ENCODE peak calls at places on chromosomes 12 and 14, in eight cellular contexts. T is nephron progenitor cell; A is KBM-7; Y is uterus; H is stimulated activated naive B cell treated with anti-CD40 and anti-IgM and Interleukin-4, amounts not matched to agents 10 μg/mL and 1 μg/mL and 100 μg/mL, for 72 hours; P is NB4; C is esophagus squamous epithelium; J is upper lobe of right lung. D is an unnamed sample.

GRCh38 chr14:89349196-89350008 is 67.6 kb downstream of the FOXN3 start:
- DNase-seq in C (no peak), A (peak), J (no peak), T (peak), P (no peak), H (no peak), Y (peak), D (no peak)

GRCh38 chr12:73418541-73418940 is 1119.1 kb upstream of the ATXN7L3B start:
- DNase-seq in P (no peak), A (no peak), J (no peak), T (no peak), H (no peak), Y (no peak), C (no peak), D (no peak)

GRCh38 chr14:33573296-33573695 is 377.6 kb downstream of the EGLN3 start:
- DNase-seq in H (no peak), C (no peak), T (no peak), J (no peak), P (no peak), Y (no peak), A (no peak), D (no peak)

GRCh38 chr12:71876400-71876799 is 36.8 kb downstream of the TBC1D15 start:
- DNase-seq in C (no peak), T (no peak), P (no peak), Y (no peak), J (no peak), A (no peak), H (no peak), D (no peak)

GRCh38 chr12:1794440-1795090 is 25.8 kb upstream of the LRTM2 start:
- DNase-seq in Y (no peak), H (no peak), C (no peak), P (no peak), T (no peak), A (no peak), J (no peak), D (no peak)

GRCh38 chr14:53306926-53307325 is 153.8 kb upstream of the DDHD1 start:
- DNase-seq in J (no peak), A (peak), Y (peak), P (peak), C (no peak), H (no peak), T (no peak), D (no peak)

GRCh38 chr14:77208266-77208978 is 26.8 kb downstream of the TMEM63C start:
- DNase-seq in P (peak), T (peak), Y (peak), A (peak), C (no peak), J (peak), H (no peak), D (no peak)

GRCh38 chr12:48783432-48783831 is 5.5 kb downstream of the ADCY6 start:
- DNase-seq in P (no peak), T (no peak), C (no peak), A (no peak), H (no peak), J (no peak), Y (no peak), D (no peak)

GRCh38 chr12:108700833-108701450 is 30.4 kb downstream of the CORO1C start:
- DNase-seq in P (no peak), H (no peak), T (no peak), Y (no peak), J (no peak), A (no peak), C (no peak), D (no peak)

GRCh38 chr12:122661938-122662337 is 41.2 kb downstream of the HCAR2 start:
- DNase-seq in A (no peak), H (no peak), P (no peak), Y (no peak), T (no peak), C (no peak), J (no peak), D (no peak)

GRCh38 chr12:57160021-57160420 is 12.6 kb upstream of the LRP1-AS start:
- DNase-seq in A (no peak), J (no peak), H (no peak), Y (no peak), P (no peak), T (no peak), C (no peak), D (no peak)

GRCh38 chr12:108305520-108305919 is 33.6 kb downstream of the CMKLR1 start:
- DNase-seq in C (no peak), Y (peak), A (peak), T (no peak), J (peak), H (no peak), P (peak), D (no peak)

GRCh38 chr14:70127186-70127585 is 61.6 kb downstream of the SLC8A3 start:
- DNase-seq in J (no peak), Y (no peak), P (no peak), H (no peak), C (no peak), A (no peak), T (no peak), D (no peak)

GRCh38 chr12:54657048-54657696 is 9.0 kb upstream of the DCD start:
- DNase-seq in T (no peak), C (no peak), A (no peak), H (no peak), Y (no peak), J (no peak), P (no peak), D (no peak)

D was measured in HCT116.